ENCODE peak calls at places on chromosomes 4 and X, in five cellular contexts. G is Jurkat, Clone E6-1; H is astrocyte of the cerebellum; W is OCI-LY7; L is BJ. X is an unnamed sample.

GRCh38 chrX:2627272-2627867 is 63.7 kb upstream of the CD99 start:
- DNase-seq in G (peak), H (no peak), W (peak), L (no peak), X (no peak)

GRCh38 chrX:69133561-69134542 is 31.4 kb downstream of the PJA1 start:
- DNase-seq in G (no peak), H (peak), W (peak), L (no peak), X (no peak)

GRCh38 chr4:69773443-69773842 is 13.0 kb upstream of the SULT1B1 start:
- DNase-seq in G (no peak), H (no peak), W (no peak), L (no peak), X (no peak)

GRCh38 chrX:85611926-85612325 is 232.5 kb upstream of the POF1B start:
- DNase-seq in G (peak), H (no peak), W (peak), L (no peak), X (no peak)

GRCh38 chr4:98261291-98262271 is at the start of gene RAP1GDS1:
- DNase-seq in G (peak), H (peak), W (peak), L (no peak), X (peak)

GRCh38 chrX:8870411-8870810 is 69.2 kb upstream of the FAM9A start:
- DNase-seq in G (no peak), H (no peak), W (no peak), L (no peak), X (no peak)

GRCh38 chr4:100984901-100985300 is 362.4 kb downstream of the PPP3CA start:
- DNase-seq in G (no peak), H (peak), W (no peak), L (peak), X (no peak)

GRCh38 chr4:22573198-22573597 is 57.3 kb upstream of the ADGRA3 start:
- DNase-seq in G (no peak), H (peak), W (no peak), L (no peak), X (no peak)

GRCh38 chr4:169243808-169244207 is 26.9 kb downstream of the SH3RF1 start:
- DNase-seq in G (no peak), H (peak), W (no peak), L (peak), X (no peak)

GRCh38 chr4:184792950-184793555 is 32.7 kb downstream of the ACSL1 start:
- DNase-seq in G (peak), H (peak), W (no peak), L (peak), X (no peak)

GRCh38 chrX:18994713-18995112 is 10.8 kb upstream of the PHKA2 start:
- DNase-seq in G (no peak), H (no peak), W (no peak), L (peak), X (no peak)

GRCh38 chrX:107659286-107659685 is 31.0 kb downstream of the PRPS1 start:
- DNase-seq in G (no peak), H (no peak), W (no peak), L (no peak), X (no peak)

GRCh38 chr4:154577324-154577723 is 13.2 kb downstream of the FGA start:
- DNase-seq in G (no peak), H (no peak), W (no peak), L (no peak), X (no peak)

GRCh38 chr4:19327364-19327763 is 924.3 kb upstream of the SLIT2 start:
- DNase-seq in G (no peak), H (no peak), W (no peak), L (peak), X (no peak)

GRCh38 chrX:418927-419729 is 32.4 kb upstream of the PPP2R3B start:
- DNase-seq in G (no peak), H (no peak), W (no peak), L (no peak), X (no peak)

GRCh38 chrX:136694491-136695087 is 46.6 kb downstream of the CD40LG start:
- DNase-seq in G (peak), H (peak), W (peak), L (no peak), X (peak)

GRCh38 chr4:155392486-155393184 is 15.9 kb upstream of the MAP9 start:
- DNase-seq in G (no peak), H (no peak), W (no peak), L (peak), X (peak)

GRCh38 chr4:169139013-169139412 is 129.0 kb upstream of the CBR4 start:
- DNase-seq in G (no peak), H (no peak), W (no peak), L (no peak), X (no peak)

GRCh38 chr4:55859711-55860110 is 6.3 kb downstream of the EXOC1 start:
- DNase-seq in G (no peak), H (no peak), W (no peak), L (no peak), X (no peak)

GRCh38 chrX:45843518-45843917 is 642.8 kb upstream of the DIPK2B start:
- DNase-seq in G (no peak), H (no peak), W (no peak), L (no peak), X (no peak)

GRCh38 chr4:183333983-183334382 is 11.8 kb upstream of the CLDN24 start:
- DNase-seq in G (no peak), H (no peak), W (no peak), L (no peak), X (no peak)

GRCh38 chr4:17447675-17448298 is 64.1 kb downstream of the QDPR start:
- DNase-seq in G (peak), H (peak), W (peak), L (no peak), X (peak)

GRCh38 chr4:105555409-105555808 is 3.0 kb downstream of the ARHGEF38 start:
- DNase-seq in G (no peak), H (no peak), W (no peak), L (no peak), X (no peak)

GRCh38 chr4:102343964-102344519 is 1.2 kb downstream of the SLC39A8 start:
- DNase-seq in G (peak), H (no peak), W (peak), L (no peak), X (no peak)

GRCh38 chr4:186931519-186931918 is 207.9 kb upstream of the FAT1 start:
- DNase-seq in G (no peak), H (no peak), W (no peak), L (peak), X (no peak)

GRCh38 chr4:186701273-186701672 is 22.4 kb downstream of the FAT1 start:
- DNase-seq in G (no peak), H (peak), W (no peak), L (no peak), X (no peak)

GRCh38 chr4:141130947-141131545 is 2.2 kb downstream of the RNF150 start:
- DNase-seq in G (no peak), H (no peak), W (no peak), L (no peak), X (no peak)

GRCh38 chr4:141134051-141134450 is 782 bp upstream of the RNF150 start:
- DNase-seq in G (peak), H (no peak), W (no peak), L (no peak), X (no peak)

GRCh38 chr4:141132689-141133145 is 552 bp downstream of the RNF150 start:
- DNase-seq in G (no peak), H (no peak), W (no peak), L (no peak), X (no peak)

GRCh38 chr4:141133146-141134006 is at the start of gene RNF150:
- DNase-seq in G (peak), H (peak), W (peak), L (peak), X (no peak)

DNA sequence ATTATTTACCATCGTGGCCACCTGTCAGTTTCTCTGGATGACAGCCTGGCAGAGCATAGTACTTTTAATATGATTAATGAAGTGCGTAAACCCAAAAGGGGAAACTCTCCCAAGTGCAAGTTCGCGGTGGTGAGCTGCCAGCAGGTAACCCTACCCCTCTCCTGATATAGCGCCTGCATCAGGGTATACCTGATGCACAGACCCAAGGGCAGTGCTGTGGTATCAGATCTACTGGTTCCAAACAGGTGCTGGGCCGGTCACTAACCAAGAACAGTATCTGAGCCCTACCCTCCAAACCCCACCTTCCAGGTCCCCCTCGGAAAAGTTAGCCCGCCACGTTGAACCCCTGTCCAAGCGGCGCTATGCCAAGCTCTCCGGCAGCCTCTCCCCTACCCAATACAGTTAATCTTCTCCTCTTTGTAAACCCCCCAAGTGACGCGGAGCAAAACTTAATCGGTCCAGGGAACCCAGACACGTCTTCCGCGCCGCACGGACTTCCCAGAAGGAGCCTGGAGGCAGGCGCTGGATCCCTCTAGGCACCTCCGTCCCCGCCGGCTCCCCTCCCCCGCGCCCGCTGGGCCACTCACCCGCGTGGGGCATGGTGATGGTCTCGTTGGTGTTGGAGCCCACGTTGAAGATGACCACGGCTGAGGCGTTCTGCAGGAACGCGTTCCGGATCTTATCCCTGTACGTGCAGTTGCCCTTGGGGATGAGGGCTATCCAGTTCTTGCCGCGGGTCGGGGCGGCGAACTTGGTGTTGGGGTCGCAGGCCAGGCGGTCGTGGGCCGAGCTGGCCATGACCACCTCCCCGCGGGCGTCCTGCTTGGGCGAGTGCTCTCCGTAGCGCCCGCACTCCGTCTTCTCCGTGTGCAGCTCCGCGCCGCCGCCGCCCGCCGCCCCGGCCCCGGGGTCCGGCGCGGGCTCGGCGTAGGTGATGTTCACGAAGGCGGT is 1.3 kb downstream of the RNF150 start:
- DNase-seq in G (no peak), H (no peak), W (no peak), L (no peak), X (no peak)
- H3K4me3 ChIP-seq in G (peak), H (peak), W (no peak), L (peak), X (no peak)

GRCh38 chr4:143700060-143700419 is 435 bp downstream of the FREM3 start:
- DNase-seq in G (no peak), H (peak), W (no peak), L (no peak), X (no peak)
- H3K4me3 ChIP-seq in G (no peak), H (peak), W (no peak), L (no peak), X (peak)

GRCh38 chrX:153925739-153926593 is at the start of gene ARHGAP4:
- DNase-seq in G (peak), H (no peak), W (peak), L (no peak), X (peak)
- H3K4me3 ChIP-seq in G (peak), H (peak), W (peak), L (no peak), X (peak)

DNA sequence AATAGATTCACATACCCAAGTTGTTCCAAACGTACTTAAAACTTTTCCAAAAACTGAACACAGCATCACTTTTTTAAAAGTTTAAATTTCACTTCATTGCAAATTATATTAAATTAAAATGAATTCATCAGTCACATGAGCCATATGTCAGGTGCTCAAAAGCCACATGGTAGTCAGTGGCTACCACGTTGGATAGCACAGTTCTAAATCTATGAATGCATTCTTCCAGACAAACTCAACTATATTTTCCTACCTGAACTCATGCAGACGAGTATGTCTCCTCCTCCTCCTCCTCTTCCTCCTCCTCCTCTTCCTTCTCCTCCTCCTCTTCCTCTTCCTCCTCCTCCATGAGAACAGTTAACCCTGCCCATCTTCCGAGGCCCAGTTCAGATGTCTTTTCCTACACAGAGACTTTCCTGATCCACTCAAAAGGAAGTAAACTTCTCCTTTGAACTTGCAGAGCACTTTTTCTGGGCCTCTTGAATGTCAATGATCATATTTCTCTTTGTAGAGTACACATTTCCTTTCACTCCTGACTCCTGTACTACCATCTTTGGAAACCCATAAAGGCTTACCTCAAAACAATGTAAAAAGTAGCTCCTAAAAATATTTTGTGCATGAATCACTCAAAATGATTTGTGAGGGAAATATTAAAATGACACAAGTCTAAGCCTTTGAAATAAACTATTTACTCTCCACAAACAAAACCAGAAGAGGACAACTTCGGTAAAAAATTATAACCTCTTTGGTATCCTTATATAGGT is 172.6 kb downstream of the AMELX start:
- DNase-seq in G (no peak), H (no peak), W (no peak), L (no peak), X (no peak)
- H3K4me3 ChIP-seq in G (no peak), H (no peak), W (no peak), L (no peak), X (no peak)

GRCh38 chr4:2332201-2332975 is 70.5 kb upstream of the MXD4 start:
- DNase-seq in G (no peak), H (no peak), W (no peak), L (no peak), X (no peak)

GRCh38 chr4:2331519-2332200 is 69.8 kb upstream of the MXD4 start:
- DNase-seq in G (no peak), H (no peak), W (no peak), L (no peak), X (no peak)

GRCh38 chr4:2332976-2333319 is 71.0 kb upstream of the MXD4 start:
- DNase-seq in G (no peak), H (no peak), W (no peak), L (no peak), X (no peak)

GRCh38 chr4:2330119-2331042 is 68.5 kb upstream of the MXD4 start:
- DNase-seq in G (no peak), H (peak), W (no peak), L (peak), X (no peak)

DNA sequence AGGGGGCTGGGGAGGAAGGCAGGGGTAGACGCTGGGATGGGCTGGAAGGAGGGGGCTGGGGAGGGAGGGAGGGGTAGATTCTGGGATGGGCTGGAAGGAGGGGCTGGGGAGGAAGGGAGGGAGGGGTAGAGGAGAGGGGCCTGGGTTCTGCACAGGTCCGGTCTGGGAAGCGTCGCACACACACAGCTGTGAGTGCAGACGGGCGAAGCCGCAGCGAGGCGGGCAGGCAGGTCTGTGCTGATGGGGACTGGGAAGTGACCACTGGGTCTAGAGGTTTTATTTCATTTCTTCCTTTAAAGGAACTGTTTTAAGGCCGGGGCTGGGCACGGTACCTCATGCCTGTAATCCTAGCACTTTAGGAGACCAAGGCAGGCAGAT is 69.1 kb upstream of the MXD4 start:
- DNase-seq in G (no peak), H (no peak), W (no peak), L (no peak), X (no peak)
- H3K4me3 ChIP-seq in G (no peak), H (no peak), W (no peak), L (no peak), X (no peak)

DNA sequence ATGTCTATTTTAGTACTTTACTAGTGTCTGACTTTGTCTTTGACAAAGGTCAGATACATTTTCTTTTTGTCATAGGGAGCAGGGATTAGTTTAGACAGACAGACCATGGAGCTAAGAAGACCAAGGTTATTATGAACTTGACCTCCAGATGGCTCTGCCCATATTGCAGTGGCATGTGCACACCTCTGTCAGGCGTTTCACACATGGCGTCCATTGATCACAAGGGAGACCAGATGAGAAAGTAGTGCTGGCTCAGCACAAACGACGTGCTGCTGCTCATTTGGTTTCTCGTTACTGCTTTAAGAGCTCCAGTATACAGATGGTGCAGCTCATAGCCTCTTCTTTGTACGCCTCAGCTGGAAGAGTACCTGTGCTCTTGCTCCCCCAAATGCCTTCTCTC is 56.3 kb upstream of the HPSE start:
- DNase-seq in G (no peak), H (no peak), W (peak), L (no peak), X (no peak)
- H3K4me3 ChIP-seq in G (no peak), H (no peak), W (no peak), L (no peak), X (no peak)

DNA sequence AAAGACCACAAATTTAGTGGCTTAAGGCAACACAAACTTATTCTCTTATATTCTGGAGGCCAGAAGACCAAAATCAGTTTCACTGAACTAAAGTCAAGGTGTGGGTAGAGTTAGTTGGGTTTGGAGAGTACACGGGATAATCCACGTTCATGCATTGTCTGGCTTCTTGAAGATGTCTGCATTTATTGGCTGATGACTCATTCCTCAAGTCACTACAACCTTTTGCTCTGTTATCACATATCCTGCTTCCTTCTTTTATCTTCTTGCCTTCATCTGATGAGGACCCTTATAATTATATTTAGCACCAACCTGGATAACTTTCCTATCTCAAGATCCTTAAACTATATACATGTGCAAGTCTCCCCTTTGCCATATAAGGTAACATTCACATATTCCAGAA is 590.0 kb downstream of the FSTL5 start:
- DNase-seq in G (no peak), H (no peak), W (no peak), L (no peak), X (no peak)
- H3K4me3 ChIP-seq in G (no peak), H (no peak), W (no peak), L (no peak), X (no peak)

GRCh38 chr4:8391972-8392371 is 48.6 kb downstream of the ACOX3 start:
- DNase-seq in G (no peak), H (peak), W (peak), L (no peak), X (no peak)
- H3K4me3 ChIP-seq in G (no peak), H (no peak), W (peak), L (no peak), X (no peak)

X was measured in CD4-positive, alpha-beta memory T cell.